ENCODE peak calls at places on chromosomes 11 and 22, in six cellular contexts. J, P, Q, Y, G and T are unnamed samples.

GRCh38 chr11:64810891-64811272 is 531 bp upstream of the MEN1 start:
- ATAC-seq in J (peak), P (peak), Q (peak), Y (peak), G (peak), T (peak)

GRCh38 chr11:14422052-14422813 is 63.2 kb upstream of the RRAS2 start:
- ATAC-seq in J (peak), P (peak), Q (peak), Y (peak), G (no peak), T (peak)

GRCh38 chr11:122748968-122749687 is 89.2 kb upstream of the CRTAM start:
- ATAC-seq in J (peak), P (peak), Q (peak), Y (no peak), G (peak), T (peak)

GRCh38 chr11:14065153-14065552 is 102.6 kb downstream of the SPON1 start:
- ATAC-seq in J (peak), P (no peak), Q (no peak), Y (no peak), G (peak), T (no peak)

GRCh38 chr22:30318773-30319419 is 7.8 kb downstream of the TBC1D10A start:
- ATAC-seq in J (peak), P (no peak), Q (no peak), Y (no peak), G (peak), T (no peak)

GRCh38 chr11:108947654-108948570 is 283.0 kb downstream of the DDX10 start:
- ATAC-seq in J (no peak), P (no peak), Q (no peak), Y (no peak), G (peak), T (no peak)

GRCh38 chr11:87046824-87047223 is 9.1 kb downstream of the TMEM135 start:
- ATAC-seq in J (no peak), P (no peak), Q (no peak), Y (no peak), G (no peak), T (no peak)

GRCh38 chr11:34613015-34613414 is 7.9 kb upstream of the EHF start:
- ATAC-seq in J (no peak), P (no peak), Q (no peak), Y (no peak), G (no peak), T (no peak)

GRCh38 chr11:7555067-7555699 is 41.4 kb downstream of the PPFIBP2 start:
- ATAC-seq in J (peak), P (peak), Q (peak), Y (peak), G (no peak), T (no peak)

GRCh38 chr11:70655816-70656215 is 257.5 kb downstream of the CTTN start:
- ATAC-seq in J (no peak), P (no peak), Q (no peak), Y (no peak), G (no peak), T (no peak)

GRCh38 chr22:46150615-46151423 is 493 bp downstream of the PPARA start:
- ATAC-seq in J (peak), P (peak), Q (peak), Y (peak), G (peak), T (peak)

GRCh38 chr22:42699281-42699681 is 21.4 kb downstream of the A4GALT start:
- ATAC-seq in J (no peak), P (peak), Q (no peak), Y (no peak), G (no peak), T (no peak)

GRCh38 chr11:19432370-19433163 is 191.8 kb upstream of the E2F8 start:
- ATAC-seq in J (peak), P (no peak), Q (no peak), Y (no peak), G (no peak), T (no peak)